ENCODE peak calls at places on chromosomes 11 and 22, in eight cellular contexts. One of them, this sample, is unnamed.

GRCh38 chr11:60905047-60905446 is 1.3 kb downstream of the PRPF19 start:
- DNase-seq in upper lobe of left lung: no peak
- DNase-seq in GM12891: no peak
- DNase-seq in GM23338: no peak
- DNase-seq in spleen: no peak
- DNase-seq in transverse colon: no peak
- DNase-seq in SK-N-SH: peak; percentile 39
- DNase-seq in HCT116: no peak
- DNase-seq in this sample: no peak

GRCh38 chr11:2311456-2312201 is 9.8 kb downstream of the TSPAN32 start:
- DNase-seq in upper lobe of left lung: no peak
- DNase-seq in GM12891: no peak
- DNase-seq in spleen: peak; percentile 54
- DNase-seq in HCT116: no peak
- DNase-seq in SK-N-SH: no peak
- DNase-seq in GM23338: no peak
- DNase-seq in transverse colon: no peak
- DNase-seq in this sample: no peak

GRCh38 chr11:11845066-11845465 is 3.3 kb downstream of the USP47 start:
- DNase-seq in SK-N-SH: no peak
- DNase-seq in upper lobe of left lung: no peak
- DNase-seq in GM23338: peak; percentile 65
- DNase-seq in spleen: no peak
- DNase-seq in HCT116: peak; percentile 52
- DNase-seq in transverse colon: no peak
- DNase-seq in GM12891: no peak
- DNase-seq in this sample: no peak

GRCh38 chr11:33021937-33022336 is 6.3 kb downstream of the DEPDC7 start:
- DNase-seq in SK-N-SH: no peak
- DNase-seq in HCT116: no peak
- DNase-seq in spleen: no peak
- DNase-seq in GM12891: no peak
- DNase-seq in GM23338: no peak
- DNase-seq in transverse colon: no peak
- DNase-seq in upper lobe of left lung: no peak
- DNase-seq in this sample: no peak

GRCh38 chr11:85042368-85042767 is 584.8 kb downstream of the DLG2 start:
- DNase-seq in SK-N-SH: no peak
- DNase-seq in HCT116: no peak
- DNase-seq in spleen: no peak
- DNase-seq in GM23338: no peak
- DNase-seq in transverse colon: no peak
- DNase-seq in GM12891: no peak
- DNase-seq in upper lobe of left lung: no peak
- DNase-seq in this sample: no peak

GRCh38 chr22:37776639-37777005 is 31.1 kb upstream of the GCAT start:
- DNase-seq in transverse colon: no peak
- DNase-seq in GM12891: no peak
- DNase-seq in GM23338: no peak
- DNase-seq in SK-N-SH: no peak
- DNase-seq in spleen: no peak
- DNase-seq in HCT116: no peak
- DNase-seq in upper lobe of left lung: no peak
- DNase-seq in this sample: no peak

GRCh38 chr11:64862914-64863313 is 15.5 kb downstream of the EHD1 start:
- DNase-seq in SK-N-SH: no peak
- DNase-seq in GM23338: no peak
- DNase-seq in upper lobe of left lung: peak; percentile 62
- DNase-seq in GM12891: no peak
- DNase-seq in spleen: no peak
- DNase-seq in HCT116: no peak
- DNase-seq in transverse colon: no peak
- DNase-seq in this sample: peak; percentile 73

GRCh38 chr11:47327025-47327424 is 25.5 kb downstream of the MYBPC3 start:
- DNase-seq in SK-N-SH: peak; percentile 21
- DNase-seq in spleen: no peak
- DNase-seq in GM12891: peak; percentile 4
- DNase-seq in GM23338: no peak
- DNase-seq in upper lobe of left lung: no peak
- DNase-seq in HCT116: no peak
- DNase-seq in transverse colon: no peak
- DNase-seq in this sample: no peak

GRCh38 chr22:24510694-24511625 is 15.8 kb downstream of the UPB1 start:
- DNase-seq in spleen: no peak
- DNase-seq in transverse colon: no peak
- DNase-seq in upper lobe of left lung: peak; percentile 42
- DNase-seq in GM23338: no peak
- DNase-seq in SK-N-SH: no peak
- DNase-seq in HCT116: no peak
- DNase-seq in GM12891: no peak
- DNase-seq in this sample: no peak

GRCh38 chr22:30694638-30695350 is at the start of gene OSBP2:
- DNase-seq in GM23338: peak; percentile 55
- DNase-seq in spleen: peak; percentile 84
- DNase-seq in SK-N-SH: peak; percentile 93
- DNase-seq in GM12891: no peak
- DNase-seq in HCT116: no peak
- DNase-seq in upper lobe of left lung: peak; percentile 31
- DNase-seq in transverse colon: peak; percentile 56
- DNase-seq in this sample: peak; percentile 62

GRCh38 chr11:66692446-66692845 is 14.8 kb upstream of the RBM4B start:
- DNase-seq in transverse colon: no peak
- DNase-seq in upper lobe of left lung: no peak
- DNase-seq in spleen: no peak
- DNase-seq in GM23338: no peak
- DNase-seq in GM12891: no peak
- DNase-seq in HCT116: no peak
- DNase-seq in SK-N-SH: no peak
- DNase-seq in this sample: no peak

GRCh38 chr11:62108017-62108750 is 15.6 kb upstream of the INCENP start:
- DNase-seq in transverse colon: no peak
- DNase-seq in spleen: no peak
- DNase-seq in SK-N-SH: peak; percentile 69
- DNase-seq in GM12891: no peak
- DNase-seq in GM23338: peak; percentile 92
- DNase-seq in HCT116: peak; percentile 59
- DNase-seq in upper lobe of left lung: peak; percentile 35
- DNase-seq in this sample: no peak

GRCh38 chr11:8503872-8504491 is 90.0 kb downstream of the STK33 start:
- DNase-seq in transverse colon: peak; percentile 17
- DNase-seq in upper lobe of left lung: no peak
- DNase-seq in GM12891: no peak
- DNase-seq in GM23338: no peak
- DNase-seq in HCT116: no peak
- DNase-seq in SK-N-SH: no peak
- DNase-seq in spleen: no peak
- DNase-seq in this sample: no peak

GRCh38 chr11:44467413-44467812 is 98.0 kb upstream of the CD82 start:
- DNase-seq in GM23338: peak; percentile 69
- DNase-seq in transverse colon: no peak
- DNase-seq in GM12891: no peak
- DNase-seq in upper lobe of left lung: no peak
- DNase-seq in HCT116: no peak
- DNase-seq in SK-N-SH: no peak
- DNase-seq in spleen: no peak
- DNase-seq in this sample: no peak

GRCh38 chr11:86632499-86633269 is 39.7 kb downstream of the ME3 start:
- DNase-seq in GM23338: peak; percentile 39
- DNase-seq in GM12891: no peak
- DNase-seq in upper lobe of left lung: no peak
- DNase-seq in HCT116: peak; percentile 68
- DNase-seq in SK-N-SH: peak; percentile 8
- DNase-seq in spleen: no peak
- DNase-seq in transverse colon: no peak
- DNase-seq in this sample: peak; percentile 66

GRCh38 chr11:64715756-64716470 is 7.1 kb downstream of the NRXN2 start:
- DNase-seq in GM23338: no peak
- DNase-seq in spleen: no peak
- DNase-seq in SK-N-SH: no peak
- DNase-seq in upper lobe of left lung: no peak
- DNase-seq in transverse colon: no peak
- DNase-seq in HCT116: no peak
- DNase-seq in GM12891: no peak
- DNase-seq in this sample: no peak

GRCh38 chr11:131744847-131745246 is 374.4 kb downstream of the NTM start:
- DNase-seq in spleen: no peak
- DNase-seq in SK-N-SH: no peak
- DNase-seq in upper lobe of left lung: no peak
- DNase-seq in GM23338: no peak
- DNase-seq in GM12891: no peak
- DNase-seq in HCT116: no peak
- DNase-seq in transverse colon: no peak
- DNase-seq in this sample: no peak

GRCh38 chr11:96464695-96465307 is 75.0 kb downstream of the JRKL start:
- DNase-seq in GM12891: peak; percentile 38
- DNase-seq in upper lobe of left lung: no peak
- DNase-seq in SK-N-SH: peak; percentile 61
- DNase-seq in HCT116: peak; percentile 67
- DNase-seq in spleen: no peak
- DNase-seq in transverse colon: no peak
- DNase-seq in GM23338: peak; percentile 94
- DNase-seq in this sample: no peak

GRCh38 chr22:31313366-31314147 is 21.3 kb upstream of the PIK3IP1 start:
- DNase-seq in SK-N-SH: peak; percentile 72
- DNase-seq in transverse colon: peak; percentile 85
- DNase-seq in GM12891: no peak
- DNase-seq in HCT116: peak; percentile 40
- DNase-seq in GM23338: peak; percentile 95
- DNase-seq in upper lobe of left lung: peak; percentile 87
- DNase-seq in spleen: peak; percentile 81
- DNase-seq in this sample: peak; percentile 88

GRCh38 chr11:73982990-73983763 is 534 bp upstream of the UCP2 start:
- DNase-seq in GM12891: peak; percentile 92
- DNase-seq in SK-N-SH: peak; percentile 97
- DNase-seq in GM23338: peak; percentile 96
- DNase-seq in HCT116: peak; percentile 83
- DNase-seq in upper lobe of left lung: peak; percentile 98
- DNase-seq in transverse colon: peak; percentile 95
- DNase-seq in spleen: peak; percentile 99
- DNase-seq in this sample: peak; percentile 97

GRCh38 chr11:123035831-123036230 is 26.1 kb downstream of the HSPA8 start:
- DNase-seq in SK-N-SH: no peak
- DNase-seq in transverse colon: no peak
- DNase-seq in HCT116: no peak
- DNase-seq in GM23338: no peak
- DNase-seq in GM12891: no peak
- DNase-seq in spleen: no peak
- DNase-seq in upper lobe of left lung: no peak
- DNase-seq in this sample: no peak

GRCh38 chr22:19479358-19480172 is at the start of gene CDC45:
- DNase-seq in HCT116: peak; percentile 96
- DNase-seq in transverse colon: peak; percentile 97
- DNase-seq in SK-N-SH: peak; percentile 95
- DNase-seq in GM12891: peak; percentile 95
- DNase-seq in GM23338: peak; percentile 99
- DNase-seq in spleen: peak; percentile 97
- DNase-seq in upper lobe of left lung: peak; percentile 97
- DNase-seq in this sample: peak; percentile 98
- TF ChIP-seq POLR2AphosphoS5 in HCT116: peak; percentile 52
- TF ChIP-seq POLR2AphosphoS5 in transverse colon: no peak
- TF ChIP-seq POLR2AphosphoS5 in SK-N-SH: no peak
- TF ChIP-seq POLR2AphosphoS5 in GM12891: no peak
- TF ChIP-seq POLR2AphosphoS5 in GM23338: peak; percentile 67
- TF ChIP-seq POLR2AphosphoS5 in spleen: peak; percentile 16
- TF ChIP-seq POLR2AphosphoS5 in upper lobe of left lung: no peak
- TF ChIP-seq POLR2AphosphoS5 in this sample: no peak

DNA sequence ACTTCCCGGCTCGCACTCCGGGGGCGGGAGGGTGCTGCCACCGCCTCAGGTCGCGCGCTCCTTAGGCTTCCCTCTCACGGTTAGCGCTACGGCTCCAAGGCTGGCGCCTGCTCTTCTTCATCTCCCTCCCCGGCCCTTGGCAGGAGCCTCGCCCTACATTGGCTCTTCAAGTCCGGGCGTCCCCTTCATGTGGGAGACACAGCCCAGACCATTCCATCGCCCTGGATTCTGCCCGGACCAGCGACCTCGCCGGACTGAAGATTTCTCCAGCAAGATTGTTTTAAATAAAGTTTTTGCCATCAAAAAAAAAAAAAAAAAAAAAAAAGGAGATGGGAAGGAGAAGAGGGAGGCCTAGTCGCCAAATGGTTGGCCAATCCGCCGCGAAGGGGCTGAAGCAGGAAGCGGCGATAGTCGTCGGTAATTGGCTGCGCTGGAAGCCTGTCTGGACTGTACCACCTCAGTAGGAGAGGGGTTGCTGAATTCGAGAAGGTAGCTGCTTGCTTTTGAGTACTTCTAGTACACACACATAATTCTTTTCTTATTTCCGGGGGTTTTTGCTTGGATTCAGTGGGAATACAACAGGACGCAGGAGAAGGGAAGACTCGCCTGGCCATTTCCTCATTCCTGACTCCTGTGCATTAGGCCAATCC is 724 bp upstream of the ZDHHC5 start:
- DNase-seq in SK-N-SH: peak; percentile 90
- DNase-seq in GM23338: peak; percentile 99
- DNase-seq in spleen: peak; percentile 97
- DNase-seq in GM12891: peak; percentile 82
- DNase-seq in transverse colon: peak; percentile 96
- DNase-seq in upper lobe of left lung: peak; percentile 99
- DNase-seq in HCT116: peak; percentile 98
- DNase-seq in this sample: peak; percentile 100
- TF ChIP-seq POLR2AphosphoS5 in SK-N-SH: peak; percentile 82
- TF ChIP-seq POLR2AphosphoS5 in GM23338: peak; percentile 68
- TF ChIP-seq POLR2AphosphoS5 in spleen: peak; percentile 4
- TF ChIP-seq POLR2AphosphoS5 in GM12891: no peak
- TF ChIP-seq POLR2AphosphoS5 in transverse colon: peak; percentile 43
- TF ChIP-seq POLR2AphosphoS5 in upper lobe of left lung: no peak
- TF ChIP-seq POLR2AphosphoS5 in HCT116: peak; percentile 74
- TF ChIP-seq POLR2AphosphoS5 in this sample: peak; percentile 23

GRCh38 chr11:71452354-71453020 is 516 bp upstream of the NADSYN1 start:
- DNase-seq in spleen: peak; percentile 91
- DNase-seq in HCT116: no peak
- DNase-seq in SK-N-SH: no peak
- DNase-seq in upper lobe of left lung: peak; percentile 66
- DNase-seq in GM12891: no peak
- DNase-seq in transverse colon: peak; percentile 71
- DNase-seq in GM23338: peak; percentile 78
- DNase-seq in this sample: peak; percentile 77
- TF ChIP-seq POLR2AphosphoS5 in spleen: no peak
- TF ChIP-seq POLR2AphosphoS5 in HCT116: no peak
- TF ChIP-seq POLR2AphosphoS5 in SK-N-SH: no peak
- TF ChIP-seq POLR2AphosphoS5 in upper lobe of left lung: peak; percentile 74
- TF ChIP-seq POLR2AphosphoS5 in GM12891: no peak
- TF ChIP-seq POLR2AphosphoS5 in transverse colon: peak; percentile 38
- TF ChIP-seq POLR2AphosphoS5 in GM23338: no peak
- TF ChIP-seq POLR2AphosphoS5 in this sample: no peak

DNA sequence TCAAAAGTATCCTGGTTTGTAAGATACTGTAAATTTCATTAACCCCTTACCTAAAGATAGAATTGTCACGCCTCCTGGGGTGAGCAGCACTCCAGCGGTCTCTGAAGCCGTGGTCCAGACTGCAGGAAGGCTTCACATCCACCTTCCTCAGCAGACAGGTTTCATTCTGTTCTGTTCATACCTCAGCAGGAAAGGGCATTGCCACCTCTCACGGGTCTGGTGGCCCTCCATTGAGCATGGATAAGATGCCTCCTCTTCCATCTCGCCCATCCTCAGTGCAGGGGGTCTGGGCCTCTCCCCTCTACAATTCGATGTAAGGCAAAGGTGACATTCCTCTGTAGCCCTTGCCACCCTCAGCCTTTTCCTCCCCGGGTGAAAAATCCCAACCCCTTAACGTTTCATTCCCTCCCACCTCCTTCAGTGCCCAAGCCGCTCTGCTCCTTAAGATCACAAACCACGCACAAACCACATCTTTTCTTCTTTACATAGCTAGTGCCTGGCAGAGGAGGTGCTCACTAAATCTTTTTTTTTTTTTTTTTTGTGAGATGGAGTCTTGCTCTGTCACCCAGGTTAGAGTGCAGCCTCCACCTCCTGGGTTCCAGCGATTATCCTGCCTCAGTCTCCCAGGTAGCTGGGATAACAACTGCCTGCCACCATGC is 28.5 kb downstream of the RPUSD4 start:
- DNase-seq in HCT116: no peak
- DNase-seq in GM23338: no peak
- DNase-seq in SK-N-SH: no peak
- DNase-seq in spleen: peak; percentile 52
- DNase-seq in GM12891: no peak
- DNase-seq in upper lobe of left lung: no peak
- DNase-seq in transverse colon: no peak
- DNase-seq in this sample: no peak
- TF ChIP-seq POLR2AphosphoS5 in HCT116: no peak
- TF ChIP-seq POLR2AphosphoS5 in GM23338: no peak
- TF ChIP-seq POLR2AphosphoS5 in SK-N-SH: no peak
- TF ChIP-seq POLR2AphosphoS5 in spleen: no peak
- TF ChIP-seq POLR2AphosphoS5 in GM12891: no peak
- TF ChIP-seq POLR2AphosphoS5 in upper lobe of left lung: no peak
- TF ChIP-seq POLR2AphosphoS5 in transverse colon: no peak
- TF ChIP-seq POLR2AphosphoS5 in this sample: no peak